ENCODE peak calls at places on chromosomes 6 and 20, in four cellular contexts. V, E, M and X are unnamed samples. For H3K4me1, the result is how much of the 10 kb centered on the place peaks cover.

GRCh38 chr6:25229671-25230321 is 49.4 kb upstream of the CARMIL1 start:
- DNase-seq in E (no peak), M (peak), V (no peak), X (no peak)

GRCh38 chr6:39911513-39912125 is 22.6 kb downstream of the MOCS1 start:
- DNase-seq in E (no peak), M (no peak), V (no peak), X (no peak)

GRCh38 chr6:128278876-128279275 is 241.5 kb downstream of the PTPRK start:
- DNase-seq in E (no peak), V (no peak), M (no peak), X (no peak)

GRCh38 chr20:34706912-34707784 is 3.0 kb downstream of the TP53INP2 start:
- DNase-seq in V (no peak), E (no peak), M (no peak), X (no peak)

GRCh38 chr6:126797981-126798380 is 320.5 kb upstream of the RSPO3 start:
- DNase-seq in M (peak), E (no peak), V (no peak), X (no peak)

GRCh38 chr6:54260025-54260424 is 48.2 kb upstream of the TINAG start:
- DNase-seq in E (no peak), M (no peak), V (no peak), X (no peak)

GRCh38 chr20:32564921-32565734 is 20.0 kb downstream of the NOL4L start:
- DNase-seq in V (peak), M (no peak), E (peak), X (no peak)

GRCh38 chr6:66558189-66558588 is 851.2 kb upstream of the EYS start:
- DNase-seq in M (no peak), E (no peak), V (no peak), X (no peak)

GRCh38 chr6:157905590-157906337 is 75.9 kb upstream of the SYNJ2 start:
- DNase-seq in E (no peak), M (no peak), V (no peak), X (no peak)

GRCh38 chr6:126427713-126428112 is 87.8 kb downstream of the CENPW start:
- DNase-seq in M (no peak), V (no peak), E (no peak), X (no peak)

GRCh38 chr20:53186630-53187029 is 214.5 kb downstream of the TSHZ2 start:
- DNase-seq in V (no peak), E (no peak), M (no peak), X (no peak)

GRCh38 chr6:169117663-169118062 is 136.0 kb downstream of the THBS2 start:
- DNase-seq in V (no peak), E (no peak), M (no peak), X (no peak)

GRCh38 chr6:74807701-74808100 is 398.2 kb downstream of the COL12A1 start:
- DNase-seq in E (no peak), V (no peak), M (no peak), X (no peak)

GRCh38 chr6:41283597-41283996 is 2.9 kb downstream of the TREM1 start:
- DNase-seq in V (no peak), E (no peak), M (no peak), X (no peak)

GRCh38 chr20:1860446-1860845 is 34.8 kb upstream of the SIRPA start:
- DNase-seq in E (no peak), V (no peak), M (peak), X (no peak)

GRCh38 chr20:25237610-25238318 is 10.1 kb upstream of the PYGB start:
- DNase-seq in E (peak), M (peak), V (peak), X (peak)

DNA sequence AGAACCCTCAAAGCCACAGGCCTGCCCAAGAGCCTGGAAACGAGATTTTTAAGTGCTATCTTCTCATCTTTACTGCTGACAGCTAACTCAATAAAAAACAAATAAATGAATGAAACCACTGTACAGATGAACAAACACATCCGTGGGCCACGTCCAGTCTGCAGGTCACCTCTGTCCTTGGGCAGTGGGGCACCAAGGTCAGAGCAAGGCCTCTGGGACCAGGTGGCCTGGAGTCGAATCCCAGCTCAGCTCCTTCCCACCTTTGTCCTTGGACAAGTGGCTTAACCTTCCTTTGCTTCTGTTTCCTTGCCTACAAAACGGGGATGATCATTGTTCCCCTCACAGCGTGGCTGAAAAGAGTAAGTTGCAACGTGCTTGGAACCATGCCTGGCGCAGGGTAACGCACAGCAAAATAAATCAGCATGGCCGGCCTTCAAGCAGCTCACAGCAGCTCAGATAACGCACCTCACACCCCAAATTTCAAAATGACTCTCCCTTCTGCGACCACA is 35.8 kb downstream of the RRBP1 start:
- DNase-seq in V (no peak), E (peak), M (no peak), X (no peak)
- H3K4me1 ChIP-seq in V (under half), E (half or more), M (under half), X (half or more)

GRCh38 chr20:43936371-43936770 is 21.7 kb downstream of the TOX2 start:
- DNase-seq in V (no peak), E (no peak), M (no peak), X (no peak)

GRCh38 chr20:43934833-43935232 is 20.2 kb downstream of the TOX2 start:
- DNase-seq in E (no peak), M (no peak), V (no peak), X (no peak)

GRCh38 chr20:43937586-43937985 is 22.9 kb downstream of the TOX2 start:
- DNase-seq in V (no peak), E (no peak), M (peak), X (no peak)

GRCh38 chr20:43938017-43938655 is 23.5 kb downstream of the TOX2 start:
- DNase-seq in M (peak), V (no peak), E (no peak), X (no peak)

GRCh38 chr20:43936805-43937204 is 22.2 kb downstream of the TOX2 start:
- DNase-seq in M (no peak), E (no peak), V (no peak), X (no peak)
- H3K4me1 ChIP-seq in M (under half), E (under half), V (under half), X (under half)

DNA sequence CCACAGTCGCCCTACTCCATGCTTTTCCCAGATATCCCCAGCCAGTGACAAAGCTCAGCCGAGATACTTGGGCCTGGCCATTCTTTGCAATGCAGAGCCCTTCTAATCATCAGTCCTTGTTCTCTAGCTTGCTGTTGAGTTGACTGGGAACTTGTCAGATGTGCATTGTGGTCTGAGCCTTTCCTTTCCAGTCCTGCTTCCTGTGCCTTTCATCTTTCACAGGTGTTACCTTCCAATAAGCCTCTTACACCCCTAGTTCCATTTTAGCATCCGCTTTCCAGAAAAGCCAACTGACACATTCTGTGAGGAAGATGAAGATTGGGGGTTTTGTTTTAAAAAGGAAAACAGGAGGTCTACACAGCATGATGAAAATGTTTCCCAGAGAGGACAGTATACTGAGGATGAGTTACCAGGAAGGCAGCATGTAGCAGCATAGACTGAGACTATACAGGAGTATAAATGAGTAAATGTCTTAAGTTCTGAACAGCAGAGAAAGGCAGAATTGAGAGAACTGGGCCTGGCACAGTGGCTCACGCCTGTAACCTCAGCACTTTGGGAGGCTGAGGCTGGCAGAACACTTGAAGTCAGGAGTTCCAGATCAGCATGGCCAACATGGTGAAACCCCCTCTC is 5.5 kb upstream of the CEP85L start:
- DNase-seq in E (no peak), M (no peak), V (no peak), X (no peak)
- H3K4me1 ChIP-seq in E (under half), M (under half), V (under half), X (under half)

GRCh38 chr6:138031417-138031816 is 75.8 kb downstream of the PERP start:
- DNase-seq in E (no peak), M (no peak), V (no peak), X (no peak)
- H3K4me1 ChIP-seq in E (under half), M (under half), V (under half), X (under half)

GRCh38 chr6:166928644-166929515 is 27.5 kb downstream of the RNASET2 start:
- DNase-seq in V (no peak), M (no peak), E (no peak), X (no peak)

GRCh38 chr6:166932116-166932515 is 24.2 kb downstream of the RNASET2 start:
- DNase-seq in M (no peak), V (no peak), E (no peak), X (no peak)

GRCh38 chr6:166931426-166931970 is 24.9 kb downstream of the RNASET2 start:
- DNase-seq in E (no peak), M (no peak), V (no peak), X (no peak)

GRCh38 chr6:166929534-166930189 is 26.7 kb downstream of the RNASET2 start:
- DNase-seq in V (no peak), E (no peak), M (no peak), X (no peak)

DNA sequence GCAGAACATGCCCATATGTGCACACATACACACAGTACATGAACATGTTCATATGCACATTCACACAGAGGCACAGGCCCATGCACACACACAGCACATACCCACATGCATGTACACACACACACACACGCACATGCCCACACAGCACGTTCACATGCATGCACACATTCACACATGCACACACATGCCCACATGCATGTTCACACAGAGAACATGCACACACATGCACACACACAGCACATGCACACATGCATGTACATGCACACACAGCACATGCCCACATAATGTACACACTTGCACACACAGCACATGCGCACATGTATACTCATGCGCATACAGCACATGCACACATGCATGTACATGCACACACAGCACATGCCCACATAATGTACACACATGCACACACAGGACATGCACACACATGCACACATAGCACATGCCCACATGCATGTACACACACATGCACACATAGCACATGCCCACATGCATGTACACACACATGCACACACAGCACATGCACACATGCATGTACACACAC is 25.9 kb downstream of the RNASET2 start:
- DNase-seq in V (no peak), M (no peak), E (no peak), X (no peak)
- H3K4me1 ChIP-seq in V (under half), M (under half), E (under half), X (under half)

GRCh38 chr20:5658897-5659296 is 91.3 kb upstream of the SHLD1 start:
- DNase-seq in M (peak), E (peak), V (peak), X (peak)
- H3K4me1 ChIP-seq in M (under half), E (under half), V (under half), X (under half)

DNA sequence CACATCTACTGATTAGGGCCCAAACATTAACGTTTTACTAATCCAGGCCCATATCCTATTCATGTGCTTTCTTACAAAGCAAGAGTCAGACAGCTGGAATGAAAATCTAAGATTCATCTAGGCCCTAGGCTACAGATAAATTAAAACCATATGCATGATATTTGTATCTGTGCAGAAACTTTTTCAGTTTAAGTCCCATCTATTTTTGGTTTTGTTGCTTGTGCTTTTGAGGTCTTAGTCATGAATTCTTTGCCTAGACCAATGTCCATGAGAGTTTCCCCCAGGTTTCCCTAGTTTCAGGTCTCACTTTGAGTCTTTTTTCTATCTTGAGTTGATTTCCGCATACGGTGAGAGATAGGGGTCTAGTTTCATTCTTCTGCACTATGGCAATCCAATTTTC is 20.2 kb downstream of the ADNP start:
- DNase-seq in E (no peak), M (peak), V (no peak), X (no peak)
- H3K4me1 ChIP-seq in E (under half), M (half or more), V (under half), X (under half)

GRCh38 chr20:64052987-64053840 is 3.8 kb upstream of the SOX18 start:
- DNase-seq in E (no peak), V (no peak), M (no peak), X (no peak)
- H3K4me1 ChIP-seq in E (under half), V (under half), M (under half), X (under half)